ENCODE peak calls at places on chromosomes 5 and 9, in eight cellular contexts. A, P, Q, U, R, T, Y and L are unnamed samples. For H3K27me3, the result is how much of the 10 kb centered on the place peaks cover.

GRCh38 chr9:12784461-12785250 is 9.8 kb downstream of the LURAP1L start:
- DNase-seq in R (no peak), T (no peak), U (peak), Y (peak), A (no peak), P (peak), Q (peak), L (peak)

GRCh38 chr5:11390369-11390768 is 513.9 kb downstream of the CTNND2 start:
- DNase-seq in R (no peak), P (no peak), T (no peak), Y (no peak), Q (no peak), A (no peak), U (no peak), L (no peak)

GRCh38 chr9:128361981-128362646 is 9.1 kb upstream of the URM1 start:
- DNase-seq in Q (peak), P (peak), T (peak), A (peak), U (peak), Y (peak), R (peak), L (peak)

GRCh38 chr9:137088121-137088520 is 1.3 kb downstream of the MAN1B1 start:
- DNase-seq in Y (no peak), Q (no peak), T (no peak), R (no peak), A (no peak), P (no peak), U (no peak), L (no peak)

GRCh38 chr9:108911820-108912219 is 22.1 kb downstream of the ELP1 start:
- DNase-seq in R (no peak), Y (no peak), T (no peak), Q (no peak), P (no peak), U (no peak), A (no peak), L (no peak)

GRCh38 chr9:37464006-37464405 is 1.2 kb downstream of the ZBTB5 start:
- DNase-seq in Y (no peak), A (no peak), R (no peak), U (no peak), Q (no peak), P (peak), T (no peak), L (no peak)

GRCh38 chr5:179729727-179730126 is 2.9 kb upstream of the MAML1 start:
- DNase-seq in R (no peak), Y (no peak), T (no peak), P (no peak), U (no peak), Q (no peak), A (no peak), L (no peak)

GRCh38 chr9:136007906-136008692 is 46.9 kb upstream of the UBAC1 start:
- DNase-seq in R (no peak), T (no peak), Q (no peak), P (no peak), A (no peak), U (no peak), Y (peak), L (no peak)

GRCh38 chr5:77133061-77133758 is 46.1 kb upstream of the ZBED3 start:
- DNase-seq in A (no peak), Q (no peak), T (peak), R (peak), P (peak), U (peak), Y (peak), L (peak)

GRCh38 chr5:5351288-5352089 is 71.0 kb upstream of the ICE1 start:
- DNase-seq in R (no peak), A (no peak), Y (peak), P (no peak), U (no peak), Q (no peak), T (no peak), L (no peak)

GRCh38 chr5:107781451-107781850 is 110.7 kb upstream of the EFNA5 start:
- DNase-seq in Q (no peak), A (no peak), U (peak), R (no peak), Y (peak), T (no peak), P (no peak), L (no peak)

GRCh38 chr9:75739884-75740611 is 150.4 kb upstream of the PCSK5 start:
- DNase-seq in A (no peak), Y (no peak), Q (no peak), U (no peak), P (no peak), R (no peak), T (no peak), L (no peak)

GRCh38 chr5:134813407-134813806 is 32.4 kb upstream of the C5orf24 start:
- DNase-seq in R (no peak), A (no peak), Y (no peak), T (no peak), P (no peak), Q (no peak), U (no peak), L (no peak)

GRCh38 chr5:135265497-135266300 is 133.3 kb downstream of the MACROH2A1 start:
- DNase-seq in R (no peak), Q (no peak), U (no peak), P (no peak), T (peak), Y (no peak), A (no peak), L (no peak)

GRCh38 chr5:92492908-92493307 is 1088.1 kb downstream of the NR2F1-AS1 start:
- DNase-seq in U (no peak), P (no peak), Q (no peak), Y (no peak), T (no peak), A (no peak), R (no peak), L (no peak)

GRCh38 chr5:172123269-172123692 is 64.7 kb downstream of the STK10 start:
- DNase-seq in Y (peak), A (no peak), Q (no peak), R (peak), P (peak), T (peak), U (peak), L (peak)

GRCh38 chr9:137267933-137268355 is 9.6 kb upstream of the TOR4A start:
- DNase-seq in Q (no peak), P (no peak), Y (no peak), A (no peak), T (no peak), U (no peak), R (no peak), L (no peak)

GRCh38 chr9:92807031-92807756 is 42.6 kb upstream of the BICD2 start:
- DNase-seq in P (no peak), Y (no peak), R (peak), A (no peak), T (no peak), Q (no peak), U (no peak), L (no peak)

GRCh38 chr9:92807757-92808725 is 43.4 kb upstream of the BICD2 start:
- DNase-seq in Q (no peak), A (peak), U (no peak), T (no peak), P (no peak), Y (no peak), R (peak), L (no peak)

GRCh38 chr9:92808726-92809451 is 44.3 kb upstream of the BICD2 start:
- DNase-seq in Y (peak), T (peak), P (peak), U (peak), Q (peak), A (peak), R (peak), L (no peak)

DNA sequence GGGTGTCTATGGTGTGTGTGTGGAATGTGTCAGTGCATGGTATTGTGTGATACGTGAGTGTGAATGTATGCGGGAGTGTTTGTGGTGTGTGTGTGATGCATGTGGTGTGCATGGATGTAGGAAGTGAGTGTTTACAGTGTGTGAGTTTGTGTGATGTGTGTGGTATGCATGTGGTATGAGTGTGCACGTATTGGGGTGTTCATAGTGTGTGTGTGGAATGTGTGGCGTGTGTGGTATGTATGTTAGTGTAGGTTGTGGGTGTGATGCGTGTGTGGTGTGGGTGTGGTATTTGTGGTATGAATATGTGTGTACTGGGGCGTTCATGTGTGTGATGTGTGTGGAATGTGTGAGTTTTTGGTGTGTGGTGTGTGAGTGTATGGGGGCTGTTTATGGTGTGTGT is 40.1 kb upstream of the BICD2 start:
- DNase-seq in U (no peak), P (no peak), R (no peak), Q (no peak), T (no peak), Y (no peak), A (no peak), L (no peak)
- H3K27me3 ChIP-seq in U (under half), P (under half), R (half or more), Q (under half), T (under half), Y (under half), A (under half), L (under half)

DNA sequence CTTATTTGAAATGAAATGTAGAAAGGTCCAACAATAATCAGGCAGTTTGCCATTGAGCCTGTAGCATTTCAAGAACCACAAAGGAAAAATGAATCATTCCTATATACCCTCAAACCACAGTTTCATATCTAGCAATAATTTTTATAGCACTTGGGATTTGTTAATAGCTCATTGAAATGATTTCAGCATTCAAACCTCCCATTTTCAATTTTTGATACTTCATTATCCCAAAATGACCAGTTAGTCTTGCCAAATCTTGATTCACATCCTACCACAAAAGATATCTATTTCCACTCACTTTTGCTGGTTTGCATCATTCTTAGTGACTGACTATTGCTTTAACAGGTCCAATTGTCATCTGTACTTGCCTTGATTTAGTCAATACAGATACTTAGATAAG is 790.1 kb downstream of the TLE1 start:
- DNase-seq in A (no peak), T (no peak), Y (peak), P (peak), R (no peak), U (no peak), Q (no peak), L (no peak)
- H3K4me3 ChIP-seq in A (no peak), T (no peak), Y (no peak), P (no peak), R (no peak), U (no peak), Q (no peak), L (no peak)

GRCh38 chr5:95066048-95066447 is 218.8 kb downstream of the MCTP1 start:
- DNase-seq in Q (no peak), U (no peak), T (no peak), P (no peak), A (no peak), R (no peak), Y (no peak), L (no peak)
- H3K27me3 ChIP-seq in Q (under half), U (under half), T (under half), P (under half), A (under half), R (under half), Y (under half), L (under half)

GRCh38 chr9:123073441-123073840 is 40.0 kb downstream of the GPR21 start:
- DNase-seq in Q (no peak), R (no peak), T (no peak), P (no peak), Y (no peak), A (no peak), U (no peak), L (no peak)
- H3K4me3 ChIP-seq in Q (no peak), R (no peak), T (peak), P (peak), Y (no peak), A (no peak), U (no peak), L (no peak)